ENCODE peak calls at places on chromosome X, in nine cellular contexts. E, Q, R, S, L, U, T, H and P are unnamed samples. For H3K36me3, the result is how much of the 10 kb centered on the place peaks cover.

GRCh38 chrX:9433596-9433995 is 31.3 kb upstream of the TBL1X start:
- DNase-seq in E (no peak), S (no peak), R (no peak), H (no peak), T (peak), U (no peak), L (no peak), Q (no peak), P (no peak)

GRCh38 chrX:21374994-21375794 is 976 bp downstream of the CNKSR2 start:
- DNase-seq in T (no peak), H (no peak), Q (no peak), S (no peak), R (no peak), L (no peak), U (peak), E (no peak), P (no peak)

GRCh38 chrX:97843200-97843811 is 959.6 kb downstream of the RPA4 start:
- DNase-seq in T (no peak), U (no peak), E (no peak), R (no peak), S (no peak), L (no peak), Q (no peak), H (no peak), P (no peak)

GRCh38 chrX:128439159-128439558 is 387.0 kb upstream of the ACTRT1 start:
- DNase-seq in T (no peak), H (no peak), L (no peak), U (no peak), Q (no peak), S (no peak), E (no peak), R (no peak), P (no peak)

GRCh38 chrX:153878969-153879653 is 6.9 kb downstream of the L1CAM start:
- DNase-seq in E (no peak), Q (no peak), U (no peak), H (peak), R (no peak), T (no peak), L (no peak), S (no peak), P (no peak)

GRCh38 chrX:20499763-20500162 is 233.1 kb upstream of the RPS6KA3 start:
- DNase-seq in E (no peak), L (no peak), U (no peak), S (no peak), R (no peak), Q (no peak), T (no peak), H (no peak), P (no peak)

GRCh38 chrX:37060999-37061398 is 52.8 kb downstream of the FAM47C start:
- DNase-seq in U (no peak), E (peak), L (no peak), R (no peak), S (no peak), H (peak), Q (no peak), T (peak), P (no peak)

GRCh38 chrX:97401154-97401553 is 517.4 kb downstream of the RPA4 start:
- DNase-seq in R (no peak), Q (no peak), S (no peak), T (no peak), U (no peak), H (no peak), E (no peak), L (no peak), P (no peak)

GRCh38 chrX:74613350-74614192 is 853 bp downstream of the RLIM start:
- DNase-seq in Q (peak), T (peak), R (no peak), U (no peak), L (no peak), E (peak), S (no peak), H (peak), P (no peak)

GRCh38 chrX:2607113-2607512 is 84.0 kb upstream of the CD99 start:
- DNase-seq in Q (no peak), R (no peak), E (no peak), S (no peak), L (no peak), T (no peak), U (no peak), H (no peak), P (no peak)

GRCh38 chrX:110795645-110796510 is at the start of gene CHRDL1:
- DNase-seq in Q (peak), U (peak), R (peak), T (peak), E (no peak), S (peak), L (peak), H (peak), P (peak)

GRCh38 chrX:103170216-103170615 is 44.7 kb upstream of the BEX4 start:
- DNase-seq in H (no peak), U (no peak), E (no peak), Q (no peak), R (no peak), T (peak), L (no peak), S (no peak), P (no peak)

GRCh38 chrX:10945463-10945862 is 165.7 kb upstream of the HCCS start:
- DNase-seq in S (no peak), U (no peak), R (no peak), T (peak), Q (no peak), H (no peak), E (no peak), L (no peak), P (no peak)

GRCh38 chrX:78119521-78120227 is 15.6 kb downstream of the PGK1 start:
- DNase-seq in L (no peak), Q (no peak), R (no peak), E (no peak), H (no peak), U (no peak), T (no peak), S (no peak), P (no peak)

GRCh38 chrX:78116365-78116764 is 12.3 kb downstream of the PGK1 start:
- DNase-seq in R (no peak), L (no peak), T (no peak), Q (no peak), U (no peak), S (no peak), H (no peak), E (no peak), P (no peak)

GRCh38 chrX:78124304-78124703 is 15.1 kb downstream of the TAF9B start:
- DNase-seq in S (no peak), E (no peak), L (no peak), Q (no peak), R (no peak), H (peak), U (no peak), T (no peak), P (no peak)

GRCh38 chrX:78123190-78123589 is 16.3 kb downstream of the TAF9B start:
- DNase-seq in E (peak), L (no peak), Q (no peak), T (peak), R (no peak), S (no peak), U (no peak), H (no peak), P (no peak)

DNA sequence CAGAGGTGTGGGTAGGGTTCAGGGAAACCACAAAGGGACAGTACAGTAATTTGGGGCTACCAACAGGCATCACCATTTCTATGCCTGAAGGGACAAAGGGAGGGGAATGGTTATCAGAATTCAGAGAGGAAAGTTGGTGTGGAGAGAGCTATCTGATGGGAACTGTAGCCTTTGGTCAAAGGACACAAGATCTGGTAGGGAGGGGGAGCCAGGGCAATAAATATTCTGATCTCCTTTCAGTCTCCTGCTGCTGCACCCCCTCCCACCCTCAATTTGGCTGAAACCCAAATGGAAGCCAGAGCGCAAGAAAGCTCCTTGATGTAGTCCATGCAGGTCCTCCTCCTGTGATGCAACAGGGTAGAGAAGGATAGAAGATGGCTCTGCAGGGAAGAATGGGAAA is 14.6 kb downstream of the PGK1 start:
- DNase-seq in S (no peak), H (no peak), E (no peak), Q (no peak), R (no peak), T (no peak), L (no peak), U (no peak), P (no peak)
- H3K36me3 ChIP-seq in S (under half), H (half or more), E (under half), Q (under half), R (under half), T (under half), L (half or more), U (half or more), P (under half)

GRCh38 chrX:47218280-47218919 is at the start of gene CDK16:
- DNase-seq in S (peak), R (peak), E (peak), U (peak), L (peak), H (peak), Q (peak), T (peak), P (peak)

GRCh38 chrX:47217852-47218279 is 615 bp upstream of the CDK16 start:
- DNase-seq in S (peak), U (peak), L (peak), T (peak), Q (peak), R (peak), E (peak), H (peak), P (peak)

GRCh38 chrX:47221756-47222155 is 3.3 kb downstream of the CDK16 start:
- DNase-seq in E (no peak), R (no peak), S (no peak), L (no peak), Q (no peak), H (no peak), T (no peak), U (no peak), P (no peak)

GRCh38 chrX:47217121-47217851 is 1.2 kb upstream of the CDK16 start:
- DNase-seq in U (no peak), Q (peak), L (peak), T (peak), R (no peak), S (peak), E (peak), H (peak), P (no peak)

GRCh38 chrX:47218920-47219815 is 687 bp downstream of the CDK16 start:
- DNase-seq in R (peak), T (no peak), U (peak), L (peak), E (no peak), Q (peak), H (peak), S (peak), P (peak)
- H3K36me3 ChIP-seq in R (under half), T (under half), U (under half), L (under half), E (under half), Q (under half), H (under half), S (under half), P (under half)

GRCh38 chrX:356385-357034 is 30.2 kb downstream of the PPP2R3B start:
- DNase-seq in U (peak), H (no peak), E (no peak), Q (no peak), S (no peak), L (no peak), T (peak), R (no peak), P (peak)

GRCh38 chrX:357035-357692 is 29.5 kb downstream of the PPP2R3B start:
- DNase-seq in U (peak), E (no peak), R (no peak), T (no peak), Q (no peak), H (no peak), L (no peak), S (no peak), P (no peak)

GRCh38 chrX:357693-358471 is 28.8 kb downstream of the PPP2R3B start:
- DNase-seq in S (no peak), H (peak), L (peak), U (peak), T (peak), E (peak), Q (no peak), R (no peak), P (no peak)

GRCh38 chrX:353566-354535 is 32.9 kb downstream of the PPP2R3B start:
- DNase-seq in S (peak), U (peak), R (no peak), L (peak), E (no peak), T (no peak), Q (no peak), H (no peak), P (no peak)

DNA sequence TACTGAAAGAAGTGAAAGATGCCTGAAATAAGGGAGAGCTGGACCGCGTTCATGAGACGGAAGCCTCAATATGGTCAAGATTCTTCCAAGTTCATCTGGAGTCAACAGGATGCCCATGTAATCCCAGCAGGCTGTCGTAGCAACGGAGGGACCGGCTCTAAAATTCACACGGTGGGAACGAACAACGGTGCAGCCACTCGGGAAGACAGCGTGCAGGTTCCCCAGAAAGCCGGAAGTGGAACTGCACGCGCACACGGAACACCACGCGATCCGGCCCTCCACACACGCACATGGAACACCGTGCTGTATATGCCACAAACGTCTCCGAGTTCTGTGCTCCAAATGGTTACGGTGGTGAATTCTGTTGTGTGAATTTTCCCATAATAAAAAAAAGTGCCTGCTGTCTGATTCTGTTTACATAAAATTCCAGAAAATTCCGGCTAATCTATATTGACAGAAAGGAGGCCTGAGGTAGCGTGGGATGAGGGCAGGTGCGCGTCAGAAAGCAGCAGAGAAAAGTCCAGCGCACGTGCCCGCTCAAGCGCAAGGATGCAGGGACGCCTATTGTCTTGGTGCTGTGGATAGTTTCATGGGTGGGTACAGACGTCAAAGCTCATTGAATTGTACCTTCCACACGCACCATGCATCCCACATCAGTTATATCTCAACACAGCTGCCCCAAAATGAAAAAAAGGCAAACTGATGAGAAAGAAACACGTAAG is 31.2 kb downstream of the PPP2R3B start:
- DNase-seq in H (no peak), Q (no peak), E (no peak), S (no peak), R (no peak), L (peak), T (no peak), U (peak), P (no peak)
- H3K36me3 ChIP-seq in H (under half), Q (under half), E (under half), S (under half), R (under half), L (under half), T (under half), U (under half), P (under half)

GRCh38 chrX:23952984-23953907 is 45.4 kb downstream of the CXorf58 start:
- DNase-seq in S (no peak), U (no peak), T (no peak), Q (no peak), E (no peak), R (no peak), L (no peak), H (peak), P (no peak)
- H3K36me3 ChIP-seq in S (under half), U (under half), T (under half), Q (under half), E (under half), R (under half), L (under half), H (under half), P (under half)

GRCh38 chrX:16853537-16853936 is 16.6 kb downstream of the RBBP7 start:
- DNase-seq in E (no peak), U (no peak), Q (no peak), S (no peak), H (no peak), R (no peak), L (no peak), T (no peak), P (no peak)
- H3K36me3 ChIP-seq in E (under half), U (half or more), Q (under half), S (under half), H (half or more), R (under half), L (half or more), T (under half), P (under half)